ENCODE peak calls at places on chromosomes 3 and 15, in four cellular contexts. One of them, this sample, is unnamed.

GRCh38 chr15:70062321-70062956 is 35.3 kb downstream of the TLE3 start:
- DNase-seq in psoas muscle: peak
- DNase-seq in Peyer's patch: peak
- DNase-seq in dorsolateral prefrontal cortex: peak
- DNase-seq in this sample: peak

GRCh38 chr3:51384145-51384729 is 854 bp upstream of the MANF start:
- DNase-seq in psoas muscle: no peak
- DNase-seq in Peyer's patch: no peak
- DNase-seq in dorsolateral prefrontal cortex: no peak
- DNase-seq in this sample: no peak

GRCh38 chr3:197750396-197750831 is 731 bp downstream of the FYTTD1 start:
- DNase-seq in psoas muscle: peak
- DNase-seq in Peyer's patch: peak
- DNase-seq in dorsolateral prefrontal cortex: no peak
- DNase-seq in this sample: no peak

GRCh38 chr3:52809821-52810377 is 15.3 kb downstream of the ITIH3 start:
- DNase-seq in psoas muscle: no peak
- DNase-seq in Peyer's patch: no peak
- DNase-seq in dorsolateral prefrontal cortex: no peak
- DNase-seq in this sample: no peak

GRCh38 chr3:194738254-194739093 is 52.8 kb downstream of the FAM43A start:
- DNase-seq in psoas muscle: peak
- DNase-seq in Peyer's patch: no peak
- DNase-seq in dorsolateral prefrontal cortex: peak
- DNase-seq in this sample: peak

GRCh38 chr15:62560943-62561571 is 396.0 kb upstream of the C2CD4B start:
- DNase-seq in psoas muscle: no peak
- DNase-seq in Peyer's patch: peak
- DNase-seq in dorsolateral prefrontal cortex: no peak
- DNase-seq in this sample: no peak

GRCh38 chr3:105537371-105538075 is 170.8 kb downstream of the ALCAM start:
- DNase-seq in psoas muscle: no peak
- DNase-seq in Peyer's patch: no peak
- DNase-seq in dorsolateral prefrontal cortex: no peak
- DNase-seq in this sample: no peak

GRCh38 chr3:38314112-38314766 is 32.1 kb downstream of the SLC22A14 start:
- DNase-seq in psoas muscle: no peak
- DNase-seq in Peyer's patch: no peak
- DNase-seq in dorsolateral prefrontal cortex: no peak
- DNase-seq in this sample: no peak

GRCh38 chr3:134949150-134949549 is 154.1 kb downstream of the EPHB1 start:
- DNase-seq in psoas muscle: no peak
- DNase-seq in Peyer's patch: no peak
- DNase-seq in dorsolateral prefrontal cortex: no peak
- DNase-seq in this sample: no peak

GRCh38 chr15:101531170-101531569 is 41.7 kb upstream of the PCSK6 start:
- DNase-seq in psoas muscle: no peak
- DNase-seq in Peyer's patch: no peak
- DNase-seq in dorsolateral prefrontal cortex: no peak
- DNase-seq in this sample: no peak

GRCh38 chr3:74559301-74559700 is 55.2 kb downstream of the CNTN3 start:
- DNase-seq in psoas muscle: no peak
- DNase-seq in Peyer's patch: no peak
- DNase-seq in dorsolateral prefrontal cortex: no peak
- DNase-seq in this sample: no peak

GRCh38 chr3:156433910-156434309 is 121.0 kb downstream of the SSR3 start:
- DNase-seq in psoas muscle: no peak
- DNase-seq in Peyer's patch: no peak
- DNase-seq in dorsolateral prefrontal cortex: no peak
- DNase-seq in this sample: no peak

GRCh38 chr3:194556086-194557056 is 69.6 kb upstream of the ATP13A3 start:
- DNase-seq in psoas muscle: no peak
- DNase-seq in Peyer's patch: no peak
- DNase-seq in dorsolateral prefrontal cortex: no peak
- DNase-seq in this sample: no peak

GRCh38 chr3:99532246-99532645 is 106.1 kb upstream of the COL8A1 start:
- DNase-seq in psoas muscle: no peak
- DNase-seq in Peyer's patch: no peak
- DNase-seq in dorsolateral prefrontal cortex: no peak
- DNase-seq in this sample: no peak

GRCh38 chr3:138093721-138094120 is 21.7 kb downstream of the DZIP1L start:
- DNase-seq in psoas muscle: no peak
- DNase-seq in Peyer's patch: no peak
- DNase-seq in dorsolateral prefrontal cortex: no peak
- DNase-seq in this sample: no peak

GRCh38 chr3:193894121-193894863 is 241.7 kb upstream of the HES1 start:
- DNase-seq in psoas muscle: no peak
- DNase-seq in Peyer's patch: no peak
- DNase-seq in dorsolateral prefrontal cortex: no peak
- DNase-seq in this sample: no peak

GRCh38 chr15:34437687-34438086 is at the start of gene GOLGA8A:
- DNase-seq in psoas muscle: peak
- DNase-seq in Peyer's patch: peak
- DNase-seq in dorsolateral prefrontal cortex: peak
- DNase-seq in this sample: no peak

GRCh38 chr15:75733761-75734651 is 21.4 kb upstream of the CSPG4 start:
- DNase-seq in psoas muscle: no peak
- DNase-seq in Peyer's patch: no peak
- DNase-seq in dorsolateral prefrontal cortex: no peak
- DNase-seq in this sample: no peak

GRCh38 chr15:75732206-75732808 is 19.7 kb upstream of the CSPG4 start:
- DNase-seq in psoas muscle: no peak
- DNase-seq in Peyer's patch: no peak
- DNase-seq in dorsolateral prefrontal cortex: no peak
- DNase-seq in this sample: no peak

GRCh38 chr15:75729304-75730069 is 16.8 kb upstream of the CSPG4 start:
- DNase-seq in psoas muscle: no peak
- DNase-seq in Peyer's patch: peak
- DNase-seq in dorsolateral prefrontal cortex: no peak
- DNase-seq in this sample: no peak

GRCh38 chr15:75732809-75733451 is 20.3 kb upstream of the CSPG4 start:
- DNase-seq in psoas muscle: peak
- DNase-seq in Peyer's patch: peak
- DNase-seq in dorsolateral prefrontal cortex: peak
- DNase-seq in this sample: no peak

GRCh38 chr15:75731248-75732100 is 18.8 kb upstream of the CSPG4 start:
- DNase-seq in psoas muscle: no peak
- DNase-seq in Peyer's patch: peak
- DNase-seq in dorsolateral prefrontal cortex: no peak
- DNase-seq in this sample: no peak
- TF ChIP-seq CTCF in psoas muscle: no peak
- TF ChIP-seq CTCF in Peyer's patch: no peak
- TF ChIP-seq CTCF in dorsolateral prefrontal cortex: no peak
- TF ChIP-seq CTCF in this sample: peak

GRCh38 chr3:107411779-107412178 is 34.5 kb downstream of the CCDC54 start:
- DNase-seq in psoas muscle: no peak
- DNase-seq in Peyer's patch: no peak
- DNase-seq in dorsolateral prefrontal cortex: no peak
- DNase-seq in this sample: no peak
- H3K4me3 ChIP-seq in psoas muscle: no peak
- H3K4me3 ChIP-seq in Peyer's patch: no peak
- H3K4me3 ChIP-seq in dorsolateral prefrontal cortex: no peak
- H3K4me3 ChIP-seq in this sample: no peak

GRCh38 chr15:95459288-95459687 is 871.2 kb upstream of the NR2F2 start:
- DNase-seq in psoas muscle: no peak
- DNase-seq in Peyer's patch: no peak
- DNase-seq in dorsolateral prefrontal cortex: no peak
- DNase-seq in this sample: no peak

GRCh38 chr15:95458736-95459135 is 871.8 kb upstream of the NR2F2 start:
- DNase-seq in psoas muscle: no peak
- DNase-seq in Peyer's patch: no peak
- DNase-seq in dorsolateral prefrontal cortex: no peak
- DNase-seq in this sample: no peak

GRCh38 chr15:95468820-95469219 is 861.7 kb upstream of the NR2F2 start:
- DNase-seq in psoas muscle: no peak
- DNase-seq in Peyer's patch: no peak
- DNase-seq in dorsolateral prefrontal cortex: no peak
- DNase-seq in this sample: no peak

GRCh38 chr15:95469601-95470000 is 860.9 kb upstream of the NR2F2 start:
- DNase-seq in psoas muscle: no peak
- DNase-seq in Peyer's patch: no peak
- DNase-seq in dorsolateral prefrontal cortex: no peak
- DNase-seq in this sample: no peak

DNA sequence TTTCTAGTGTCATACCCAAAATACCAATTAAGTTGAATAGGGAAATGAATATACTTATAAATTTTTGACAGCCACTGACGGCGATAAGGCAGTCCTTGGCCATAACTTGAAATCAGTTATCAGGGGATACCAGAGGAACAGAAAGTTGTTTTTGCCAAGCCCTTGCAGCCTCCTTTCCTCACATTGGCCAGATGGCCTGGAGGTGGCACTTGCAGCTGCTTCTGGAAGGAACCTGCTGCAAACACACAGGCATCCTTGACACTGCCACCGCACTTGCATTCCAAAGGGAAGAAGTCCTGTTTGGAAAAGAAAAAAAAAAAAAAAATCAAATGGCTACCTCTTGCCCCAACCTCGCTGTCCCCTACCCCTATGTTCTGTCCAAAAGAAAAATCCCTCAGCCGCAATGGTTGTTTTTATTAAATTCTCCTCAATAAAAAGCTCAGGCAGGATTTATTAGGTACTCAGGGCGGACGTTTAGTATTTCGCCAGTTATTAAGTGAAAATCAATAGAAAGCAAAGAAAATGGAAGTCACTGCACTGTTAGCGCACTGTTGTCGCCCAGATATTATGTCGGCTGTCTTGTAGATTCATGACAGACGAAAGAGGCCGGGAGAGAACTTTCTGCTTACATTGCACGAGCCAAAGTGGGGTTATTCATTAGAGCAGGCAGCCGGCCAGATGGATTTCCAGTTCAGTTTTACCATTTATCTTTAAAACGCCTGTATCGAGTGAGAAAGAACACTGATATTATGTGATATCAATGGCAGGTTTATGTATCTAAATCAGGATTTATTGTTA is 866.2 kb upstream of the NR2F2 start:
- DNase-seq in psoas muscle: no peak
- DNase-seq in Peyer's patch: no peak
- DNase-seq in dorsolateral prefrontal cortex: no peak
- DNase-seq in this sample: no peak
- TF ChIP-seq CTCF in psoas muscle: no peak
- TF ChIP-seq CTCF in Peyer's patch: no peak
- TF ChIP-seq CTCF in dorsolateral prefrontal cortex: no peak
- TF ChIP-seq CTCF in this sample: no peak

GRCh38 chr3:181717505-181717904 is 5.8 kb downstream of the SOX2 start:
- DNase-seq in psoas muscle: no peak
- DNase-seq in Peyer's patch: no peak
- DNase-seq in dorsolateral prefrontal cortex: no peak
- DNase-seq in this sample: no peak
- H3K4me3 ChIP-seq in psoas muscle: no peak
- H3K4me3 ChIP-seq in Peyer's patch: no peak
- H3K4me3 ChIP-seq in dorsolateral prefrontal cortex: peak
- H3K4me3 ChIP-seq in this sample: no peak

GRCh38 chr3:21551019-21551418 is 200.0 kb downstream of the ZNF385D start:
- DNase-seq in psoas muscle: no peak
- DNase-seq in Peyer's patch: no peak
- DNase-seq in dorsolateral prefrontal cortex: no peak
- DNase-seq in this sample: no peak
- TF ChIP-seq CTCF in psoas muscle: no peak
- TF ChIP-seq CTCF in Peyer's patch: no peak
- TF ChIP-seq CTCF in dorsolateral prefrontal cortex: no peak
- TF ChIP-seq CTCF in this sample: peak

DNA sequence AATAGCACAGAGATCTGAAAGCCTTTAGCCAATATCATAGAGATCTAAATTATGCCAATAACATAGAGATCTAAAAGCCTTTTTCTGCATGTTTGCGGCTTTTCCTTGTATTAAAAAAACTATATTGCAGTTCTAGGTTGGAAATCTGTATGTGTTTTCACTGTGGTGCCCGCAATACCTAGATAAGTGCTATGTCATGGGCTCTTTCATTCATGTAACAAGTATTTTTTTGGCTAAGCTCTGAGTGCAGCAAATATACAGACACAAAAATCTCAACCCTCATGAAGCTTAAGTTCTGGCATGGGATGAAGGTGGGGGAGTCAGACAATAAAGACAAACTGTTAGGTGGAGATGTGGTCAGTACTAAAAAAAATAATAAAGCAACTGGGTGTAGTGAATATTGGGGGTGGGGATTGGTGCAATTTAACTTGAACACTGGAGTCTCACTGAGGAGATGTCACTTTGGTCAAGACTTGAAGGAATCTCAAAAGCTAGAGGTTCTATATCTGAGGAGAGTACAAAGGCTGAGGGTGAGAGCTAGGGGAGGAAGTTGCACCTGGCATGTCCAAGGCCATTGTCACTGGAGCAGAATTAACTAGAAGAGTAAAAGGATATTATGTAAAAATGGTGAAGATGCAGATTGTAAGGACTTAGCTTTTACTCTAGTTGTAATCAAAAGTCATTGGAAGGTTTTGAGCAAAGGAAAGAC is 978 bp downstream of the BUB1B start:
- DNase-seq in psoas muscle: no peak
- DNase-seq in Peyer's patch: no peak
- DNase-seq in dorsolateral prefrontal cortex: no peak
- DNase-seq in this sample: no peak
- H3K4me3 ChIP-seq in psoas muscle: peak
- H3K4me3 ChIP-seq in Peyer's patch: no peak
- H3K4me3 ChIP-seq in dorsolateral prefrontal cortex: no peak
- H3K4me3 ChIP-seq in this sample: peak

DNA sequence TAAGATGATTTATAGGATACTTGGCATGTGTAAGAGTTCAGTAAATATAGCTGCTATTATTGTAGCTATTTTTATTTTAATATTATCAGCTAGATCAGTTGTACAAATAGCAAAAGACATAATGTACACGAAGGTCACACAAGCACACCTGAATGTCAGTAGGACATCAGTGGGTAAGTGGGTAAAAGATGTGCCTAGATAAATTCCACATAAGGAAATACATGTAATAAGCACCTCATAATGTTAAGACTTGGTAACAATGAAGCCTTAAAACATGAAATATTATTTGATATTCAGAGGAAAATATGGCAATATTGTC is 41.5 kb downstream of the ABHD2 start:
- DNase-seq in psoas muscle: no peak
- DNase-seq in Peyer's patch: no peak
- DNase-seq in dorsolateral prefrontal cortex: no peak
- DNase-seq in this sample: no peak
- TF ChIP-seq CTCF in psoas muscle: no peak
- TF ChIP-seq CTCF in Peyer's patch: no peak
- TF ChIP-seq CTCF in dorsolateral prefrontal cortex: no peak
- TF ChIP-seq CTCF in this sample: no peak

GRCh38 chr15:42576776-42577175 is 1.4 kb downstream of the STARD9 start:
- DNase-seq in psoas muscle: no peak
- DNase-seq in Peyer's patch: no peak
- DNase-seq in dorsolateral prefrontal cortex: no peak
- DNase-seq in this sample: no peak
- H3K4me3 ChIP-seq in psoas muscle: peak
- H3K4me3 ChIP-seq in Peyer's patch: no peak
- H3K4me3 ChIP-seq in dorsolateral prefrontal cortex: no peak
- H3K4me3 ChIP-seq in this sample: peak

GRCh38 chr15:23629234-23629805 is 18.3 kb downstream of the MAGEL2 start:
- DNase-seq in psoas muscle: no peak
- DNase-seq in Peyer's patch: no peak
- DNase-seq in dorsolateral prefrontal cortex: no peak
- DNase-seq in this sample: no peak
- TF ChIP-seq CTCF in psoas muscle: peak
- TF ChIP-seq CTCF in Peyer's patch: no peak
- TF ChIP-seq CTCF in dorsolateral prefrontal cortex: peak
- TF ChIP-seq CTCF in this sample: peak